ENCODE peak calls at places on chromosome 9, in six cellular contexts. G is HT-29, Y is NCI-H2171 treated with DMSO at 0.1 percent for 48 hours, N is psoas muscle, T is iris pigment epithelial cell, F is RKO. P is an unnamed sample.

GRCh38 chr9:91714020-91714721 is 235.9 kb downstream of the ROR2 start:
- DNase-seq in F (no peak), G (no peak), T (peak), N (peak), Y (peak), P (no peak)

GRCh38 chr9:124137009-124137943 is 120.5 kb upstream of the NEK6 start:
- DNase-seq in G (no peak), Y (no peak), T (no peak), N (no peak), F (no peak), P (no peak)

GRCh38 chr9:84917366-84918063 is 248.0 kb downstream of the NTRK2 start:
- DNase-seq in Y (no peak), T (no peak), G (no peak), F (no peak), N (no peak), P (no peak)

GRCh38 chr9:91847576-91847975 is 102.5 kb downstream of the ROR2 start:
- DNase-seq in F (no peak), G (no peak), T (peak), Y (no peak), N (no peak), P (no peak)

GRCh38 chr9:88998911-88999310 is 7.6 kb downstream of the S1PR3 start:
- DNase-seq in N (peak), T (peak), G (no peak), Y (no peak), F (no peak), P (peak)

GRCh38 chr9:86600291-86600690 is 246.1 kb upstream of the TUT7 start:
- DNase-seq in G (no peak), F (peak), T (peak), N (no peak), Y (no peak), P (no peak)

GRCh38 chr9:92759990-92760893 is 4.4 kb downstream of the BICD2 start:
- DNase-seq in G (no peak), F (no peak), Y (no peak), N (peak), T (no peak), P (no peak)

GRCh38 chr9:113299800-113300292 is 3.3 kb downstream of the RNF183 start:
- DNase-seq in G (peak), N (no peak), Y (peak), T (no peak), F (no peak), P (no peak)

GRCh38 chr9:27408523-27408922 is 111.6 kb upstream of the EQTN start:
- DNase-seq in Y (no peak), F (no peak), G (no peak), T (no peak), N (no peak), P (no peak)

GRCh38 chr9:27714388-27714787 is 141.1 kb upstream of the C9orf72 start:
- DNase-seq in F (peak), G (peak), Y (peak), T (no peak), N (no peak), P (no peak)

GRCh38 chr9:137454506-137455360 is 4.4 kb downstream of the NSMF start:
- DNase-seq in N (peak), F (no peak), G (peak), Y (no peak), T (peak), P (no peak)

GRCh38 chr9:42852133-42852532 is 668.7 kb downstream of the SPATA31A6 start:
- DNase-seq in N (peak), T (peak), G (peak), Y (no peak), F (no peak), P (no peak)

GRCh38 chr9:101458955-101459631 is 23.5 kb upstream of the ALDOB start:
- DNase-seq in T (peak), N (no peak), Y (peak), G (peak), F (peak), P (peak)

GRCh38 chr9:133273819-133274218 is 1.2 kb downstream of the ABO start:
- DNase-seq in G (no peak), F (no peak), Y (no peak), T (no peak), N (no peak), P (no peak)

GRCh38 chr9:2559212-2560152 is 62.1 kb upstream of the VLDLR start:
- DNase-seq in Y (peak), N (peak), F (no peak), G (no peak), T (peak), P (peak)

GRCh38 chr9:27391495-27391894 is 94.5 kb upstream of the EQTN start:
- DNase-seq in N (no peak), F (no peak), Y (no peak), T (no peak), G (no peak), P (no peak)

GRCh38 chr9:122402403-122403268 is 31.8 kb downstream of the PTGS1 start:
- DNase-seq in G (peak), N (no peak), T (peak), Y (no peak), F (peak), P (peak)

GRCh38 chr9:88672874-88673695 is 138.1 kb downstream of the NXNL2 start:
- DNase-seq in F (no peak), G (no peak), Y (no peak), T (no peak), N (no peak), P (no peak)

GRCh38 chr9:126423022-126423708 is 96.5 kb downstream of the MVB12B start:
- DNase-seq in G (no peak), F (no peak), T (no peak), Y (no peak), N (no peak), P (no peak)

GRCh38 chr9:73866451-73866850 is 630.7 kb upstream of the RORB start:
- DNase-seq in F (no peak), G (no peak), N (no peak), T (no peak), Y (no peak), P (no peak)

GRCh38 chr9:745761-746414 is 95.6 kb upstream of the DMRT1 start:
- DNase-seq in N (peak), Y (no peak), T (no peak), F (no peak), G (no peak), P (no peak)

GRCh38 chr9:132381966-132382541 is 24.6 kb downstream of the TTF1 start:
- DNase-seq in F (no peak), Y (no peak), N (no peak), T (no peak), G (no peak), P (no peak)

GRCh38 chr9:34079181-34079580 is 30.5 kb upstream of the UBAP2 start:
- DNase-seq in T (peak), Y (no peak), N (no peak), G (peak), F (peak), P (no peak)

GRCh38 chr9:131275332-131276106 is 791 bp downstream of the FAM78A start:
- DNase-seq in G (no peak), N (peak), Y (no peak), T (no peak), F (peak), P (no peak)

GRCh38 chr9:35909687-35910612 is 660 bp downstream of the SPAAR start:
- DNase-seq in G (no peak), Y (no peak), T (no peak), F (no peak), N (peak), P (no peak)

GRCh38 chr9:4674783-4675182 is 4.6 kb upstream of the CDC37L1 start:
- DNase-seq in F (peak), T (peak), G (no peak), N (no peak), Y (no peak), P (peak)

P was measured in GM04503.